ENCODE peak calls at places on chromosomes 11 and 22, in four cellular contexts. L is SK-N-MC; O is effector memory CD4-positive, alpha-beta T cell; T is fibroblast of mammary gland. W is an unnamed sample.

GRCh38 chr11:109123811-109124787 is 297.9 kb upstream of the C11orf87 start:
- DNase-seq in L (no peak), T (peak), O (no peak), W (no peak)

GRCh38 chr22:17998913-17999312 is 25.4 kb downstream of the MICAL3 start:
- DNase-seq in T (no peak), L (no peak), O (no peak), W (no peak)

GRCh38 chr11:87030458-87031054 is 7.2 kb upstream of the TMEM135 start:
- DNase-seq in T (no peak), O (no peak), L (no peak), W (no peak)

GRCh38 chr11:120248551-120249278 is 8.8 kb downstream of the POU2F3 start:
- DNase-seq in L (no peak), O (no peak), T (peak), W (peak)

GRCh38 chr11:66339163-66339675 is 3.0 kb upstream of the RIN1 start:
- DNase-seq in O (no peak), T (no peak), L (no peak), W (no peak)

GRCh38 chr22:49574205-49574604 is 253.5 kb downstream of the BRD1 start:
- DNase-seq in L (no peak), T (no peak), O (no peak), W (no peak)

GRCh38 chr11:116379185-116379828 is 393.5 kb downstream of the BUD13 start:
- DNase-seq in T (peak), L (peak), O (no peak), W (no peak)

GRCh38 chr11:118214210-118214914 is 10.4 kb downstream of the JAML start:
- DNase-seq in T (no peak), O (no peak), L (no peak), W (no peak)

GRCh38 chr22:38133331-38133730 is 22.8 kb upstream of the BAIAP2L2 start:
- DNase-seq in L (no peak), O (no peak), T (no peak), W (no peak)

GRCh38 chr11:70278994-70279393 is 8.5 kb downstream of the PPFIA1 start:
- DNase-seq in L (no peak), O (no peak), T (no peak), W (no peak)

GRCh38 chr11:74226907-74227306 is 55.8 kb downstream of the PPME1 start:
- DNase-seq in L (no peak), T (no peak), O (no peak), W (no peak)

GRCh38 chr11:60984149-60984548 is 12.7 kb downstream of the CD6 start:
- DNase-seq in O (no peak), L (no peak), T (no peak), W (no peak)

GRCh38 chr22:44422742-44423370 is 75.2 kb downstream of the RTL6 start:
- DNase-seq in T (no peak), O (no peak), L (no peak), W (no peak)

GRCh38 chr11:95147364-95147905 is 57.8 kb downstream of the ENDOD1 start:
- DNase-seq in T (peak), L (peak), O (no peak), W (no peak)

GRCh38 chr11:65541093-65542010 is 16.5 kb downstream of the SCYL1 start:
- DNase-seq in T (no peak), O (no peak), L (no peak), W (no peak)

GRCh38 chr11:68659158-68659921 is 25.0 kb upstream of the GAL start:
- DNase-seq in O (no peak), L (peak), T (peak), W (no peak)

GRCh38 chr22:44890416-44891292 is 119.2 kb downstream of the PHF21B start:
- DNase-seq in L (no peak), T (no peak), O (no peak), W (no peak)

GRCh38 chr11:6229911-6230310 is 4.5 kb downstream of the FHIP1B start:
- DNase-seq in O (no peak), T (no peak), L (no peak), W (no peak)

GRCh38 chr22:48628891-48629559 is 1198.6 kb downstream of the BRD1 start:
- DNase-seq in T (no peak), O (no peak), L (no peak), W (no peak)

GRCh38 chr11:96228911-96229310 is 114.1 kb downstream of the MAML2 start:
- DNase-seq in T (no peak), O (no peak), L (no peak), W (no peak)

GRCh38 chr11:111680486-111681175 is 78.4 kb downstream of the SIK2 start:
- DNase-seq in O (no peak), T (no peak), L (no peak), W (no peak)

GRCh38 chr22:37498289-37498909 is 12.2 kb upstream of the MFNG start:
- DNase-seq in O (peak), T (no peak), L (no peak), W (peak)

GRCh38 chr11:1391165-1392010 is 1.7 kb downstream of the BRSK2 start:
- DNase-seq in T (no peak), O (no peak), L (no peak), W (no peak)
- H3K4me3 ChIP-seq in T (no peak), O (no peak), L (peak), W (no peak)

DNA sequence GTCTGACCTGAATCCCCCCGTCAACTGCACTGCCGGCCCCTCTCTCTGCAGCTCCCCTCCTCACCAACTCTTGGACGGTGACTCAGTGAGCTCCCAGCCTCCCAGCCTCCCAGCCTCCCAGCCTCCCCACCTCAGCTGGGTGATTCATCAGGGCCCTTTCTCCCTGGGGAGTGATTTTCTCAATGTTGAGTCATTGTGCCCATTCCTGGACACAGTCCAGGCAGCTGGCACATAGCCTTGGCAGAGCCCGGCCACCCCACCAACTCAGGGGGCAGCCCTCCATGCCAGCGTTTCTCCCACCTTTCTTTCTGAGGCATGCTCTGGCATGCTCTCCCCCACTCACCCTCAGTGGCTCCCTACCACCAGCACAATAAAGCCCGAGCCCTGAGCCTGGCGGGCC is 30.7 kb downstream of the PDE2A start:
- DNase-seq in T (peak), O (no peak), L (no peak), W (no peak)
- H3K4me3 ChIP-seq in T (no peak), O (no peak), L (no peak), W (no peak)

DNA sequence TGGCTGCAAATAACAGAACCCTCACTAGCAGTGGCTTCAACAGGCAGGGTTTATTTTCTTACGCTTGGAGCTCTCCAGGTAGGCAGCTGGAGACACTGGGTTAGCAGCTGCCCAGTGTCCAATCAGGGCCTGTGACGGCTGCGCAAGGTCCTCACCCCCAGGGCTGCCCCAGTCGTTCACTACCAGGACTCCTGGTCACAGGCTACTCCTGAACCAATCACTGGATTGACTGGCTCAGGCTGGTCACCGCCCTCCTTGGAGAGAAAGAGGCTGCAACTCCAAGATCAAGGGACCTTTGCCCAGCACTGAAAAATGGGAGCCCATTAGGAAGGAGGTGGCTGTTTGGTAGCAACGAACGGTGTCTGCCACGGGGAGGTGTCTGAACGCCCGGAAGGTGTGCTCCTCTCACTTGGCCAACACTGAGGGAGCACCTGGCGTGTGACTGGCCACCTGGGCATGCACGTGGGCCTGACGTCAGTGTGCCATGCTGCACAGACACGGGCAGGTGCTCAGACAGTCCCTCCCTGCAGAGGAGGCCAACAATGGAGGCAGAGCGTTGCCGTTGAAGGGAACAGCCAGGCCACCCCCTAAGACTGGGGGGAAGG is 5.1 kb downstream of the ARSA start:
- DNase-seq in O (no peak), T (no peak), L (no peak), W (no peak)
- H3K4me3 ChIP-seq in O (no peak), T (no peak), L (no peak), W (no peak)

DNA sequence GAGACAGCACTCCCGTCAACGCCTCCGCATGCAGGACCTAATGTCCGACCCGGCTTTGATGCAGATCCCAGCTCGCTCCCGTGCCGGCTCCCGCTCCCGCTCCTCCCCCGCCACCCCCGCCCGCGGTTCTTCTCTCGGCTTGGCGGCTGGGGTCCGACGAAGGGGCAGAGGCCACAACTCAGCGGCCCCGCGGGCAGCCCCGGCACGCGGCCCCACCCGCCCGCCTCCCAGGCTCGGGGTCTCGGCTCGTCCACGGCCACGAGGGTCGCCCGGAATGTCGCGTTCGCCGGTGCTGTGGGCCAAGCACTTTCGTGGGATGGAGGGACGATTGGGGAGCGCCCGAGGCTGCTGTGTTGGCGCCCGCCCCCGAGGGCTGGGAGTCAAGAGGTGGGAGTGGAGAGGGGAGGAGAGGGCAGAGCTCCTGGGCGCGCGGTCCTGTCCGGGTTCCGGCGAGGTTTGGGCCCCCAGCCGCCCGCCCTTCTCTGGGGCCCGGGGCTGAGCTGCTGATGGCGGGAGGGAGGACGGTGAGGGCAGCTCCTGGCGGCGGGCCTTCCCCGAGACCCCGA is 5.3 kb upstream of the TBX1 start:
- DNase-seq in L (no peak), O (no peak), T (no peak), W (no peak)
- H3K4me3 ChIP-seq in L (no peak), O (no peak), T (no peak), W (no peak)

GRCh38 chr22:36160499-36160942 is at the start of gene APOL3:
- DNase-seq in T (peak), L (no peak), O (peak), W (peak)
- H3K4me3 ChIP-seq in T (peak), L (no peak), O (peak), W (peak)